ENCODE peak calls at places on chromosomes 12 and 14, in five cellular contexts. One of them, this sample, is unnamed.
A peak's percentile ranks its signal among the peaks of the same experiment; 100 is the strongest.

GRCh38 chr14:26597136-26598080 is at the start of gene NOVA1:
- DNase-seq in CD8-positive, alpha-beta T cell: no peak
- DNase-seq in Karpas-422: no peak
- DNase-seq in GM23248: peak; percentile 77
- DNase-seq in HAP-1: peak; percentile 73
- DNase-seq in this sample: peak; percentile 60

GRCh38 chr12:1920436-1920835 is 2.0 kb upstream of the CACNA2D4 start:
- DNase-seq in Karpas-422: no peak
- DNase-seq in HAP-1: no peak
- DNase-seq in CD8-positive, alpha-beta T cell: no peak
- DNase-seq in GM23248: no peak
- DNase-seq in this sample: no peak

GRCh38 chr12:132925597-132926416 is 30.3 kb downstream of the ZNF605 start:
- DNase-seq in Karpas-422: no peak
- DNase-seq in HAP-1: no peak
- DNase-seq in GM23248: no peak
- DNase-seq in CD8-positive, alpha-beta T cell: no peak
- DNase-seq in this sample: no peak

GRCh38 chr12:6327159-6327558 is 14.7 kb downstream of the TNFRSF1A start:
- DNase-seq in CD8-positive, alpha-beta T cell: no peak
- DNase-seq in HAP-1: no peak
- DNase-seq in GM23248: no peak
- DNase-seq in Karpas-422: no peak
- DNase-seq in this sample: peak; percentile 64

GRCh38 chr12:107761502-107761904 is 566 bp upstream of the PRDM4 start:
- DNase-seq in HAP-1: no peak
- DNase-seq in GM23248: peak; percentile 27
- DNase-seq in CD8-positive, alpha-beta T cell: no peak
- DNase-seq in Karpas-422: peak; percentile 60
- DNase-seq in this sample: no peak

GRCh38 chr14:65239143-65239672 is 136.9 kb upstream of the MAX start:
- DNase-seq in Karpas-422: no peak
- DNase-seq in HAP-1: no peak
- DNase-seq in GM23248: peak; percentile 82
- DNase-seq in CD8-positive, alpha-beta T cell: no peak
- DNase-seq in this sample: no peak

GRCh38 chr12:21971344-21971743 is 30.1 kb upstream of the ABCC9 start:
- DNase-seq in GM23248: no peak
- DNase-seq in Karpas-422: peak; percentile 23
- DNase-seq in HAP-1: no peak
- DNase-seq in CD8-positive, alpha-beta T cell: no peak
- DNase-seq in this sample: no peak

GRCh38 chr12:96078281-96078761 is 42.9 kb upstream of the LTA4H start:
- DNase-seq in GM23248: no peak
- DNase-seq in Karpas-422: no peak
- DNase-seq in CD8-positive, alpha-beta T cell: no peak
- DNase-seq in HAP-1: no peak
- DNase-seq in this sample: peak; percentile 85

GRCh38 chr14:89576960-89577359 is 159.9 kb upstream of the FOXN3 start:
- DNase-seq in Karpas-422: no peak
- DNase-seq in HAP-1: no peak
- DNase-seq in GM23248: no peak
- DNase-seq in CD8-positive, alpha-beta T cell: no peak
- DNase-seq in this sample: no peak

GRCh38 chr12:122856999-122857671 is 21.9 kb downstream of the HIP1R start:
- DNase-seq in GM23248: peak; percentile 45
- DNase-seq in HAP-1: no peak
- DNase-seq in CD8-positive, alpha-beta T cell: no peak
- DNase-seq in Karpas-422: no peak
- DNase-seq in this sample: no peak

GRCh38 chr14:76867536-76868452 is 41.6 kb downstream of the LRRC74A start:
- DNase-seq in HAP-1: no peak
- DNase-seq in GM23248: no peak
- DNase-seq in CD8-positive, alpha-beta T cell: no peak
- DNase-seq in Karpas-422: peak; percentile 63
- DNase-seq in this sample: peak; percentile 75

GRCh38 chr14:75418779-75419768 is 8.7 kb upstream of the JDP2 start:
- DNase-seq in GM23248: no peak
- DNase-seq in Karpas-422: no peak
- DNase-seq in CD8-positive, alpha-beta T cell: no peak
- DNase-seq in HAP-1: peak; percentile 76
- DNase-seq in this sample: no peak

GRCh38 chr12:70609203-70609602 is 28.0 kb downstream of the PTPRB start:
- DNase-seq in HAP-1: no peak
- DNase-seq in CD8-positive, alpha-beta T cell: no peak
- DNase-seq in GM23248: peak; percentile 28
- DNase-seq in Karpas-422: no peak
- DNase-seq in this sample: no peak

GRCh38 chr14:93081875-93082570 is 33.7 kb downstream of the ITPK1 start:
- DNase-seq in GM23248: no peak
- DNase-seq in CD8-positive, alpha-beta T cell: peak; percentile 8
- DNase-seq in Karpas-422: no peak
- DNase-seq in HAP-1: no peak
- DNase-seq in this sample: peak; percentile 31

GRCh38 chr12:106195638-106196037 is 52.2 kb downstream of the CKAP4 start:
- DNase-seq in CD8-positive, alpha-beta T cell: no peak
- DNase-seq in HAP-1: no peak
- DNase-seq in Karpas-422: no peak
- DNase-seq in GM23248: peak; percentile 91
- DNase-seq in this sample: peak; percentile 84

GRCh38 chr12:131350943-131351318 is 360.0 kb upstream of the SFSWAP start:
- DNase-seq in GM23248: no peak
- DNase-seq in CD8-positive, alpha-beta T cell: no peak
- DNase-seq in HAP-1: no peak
- DNase-seq in Karpas-422: no peak
- DNase-seq in this sample: no peak

GRCh38 chr12:93612719-93613228 is 40.3 kb downstream of the SOCS2 start:
- DNase-seq in GM23248: no peak
- DNase-seq in CD8-positive, alpha-beta T cell: no peak
- DNase-seq in Karpas-422: no peak
- DNase-seq in HAP-1: no peak
- DNase-seq in this sample: no peak

GRCh38 chr12:57522887-57523705 is 472 bp downstream of the MBD6 start:
- DNase-seq in GM23248: peak; percentile 70
- DNase-seq in CD8-positive, alpha-beta T cell: peak; percentile 19
- DNase-seq in Karpas-422: peak; percentile 83
- DNase-seq in HAP-1: peak; percentile 80
- DNase-seq in this sample: peak; percentile 70

GRCh38 chr12:57523706-57524614 is 1.3 kb downstream of the MBD6 start:
- DNase-seq in GM23248: no peak
- DNase-seq in CD8-positive, alpha-beta T cell: no peak
- DNase-seq in HAP-1: peak; percentile 30
- DNase-seq in Karpas-422: peak; percentile 56
- DNase-seq in this sample: no peak

GRCh38 chr12:57520008-57520726 is at the start of gene DDIT3:
- DNase-seq in CD8-positive, alpha-beta T cell: peak; percentile 99
- DNase-seq in Karpas-422: peak; percentile 100
- DNase-seq in HAP-1: peak; percentile 99
- DNase-seq in GM23248: peak; percentile 100
- DNase-seq in this sample: peak; percentile 100

GRCh38 chr12:57521475-57522018 is 1.1 kb upstream of the MBD6 start:
- DNase-seq in CD8-positive, alpha-beta T cell: no peak
- DNase-seq in Karpas-422: no peak
- DNase-seq in HAP-1: peak; percentile 72
- DNase-seq in GM23248: peak; percentile 56
- DNase-seq in this sample: peak; percentile 57

DNA sequence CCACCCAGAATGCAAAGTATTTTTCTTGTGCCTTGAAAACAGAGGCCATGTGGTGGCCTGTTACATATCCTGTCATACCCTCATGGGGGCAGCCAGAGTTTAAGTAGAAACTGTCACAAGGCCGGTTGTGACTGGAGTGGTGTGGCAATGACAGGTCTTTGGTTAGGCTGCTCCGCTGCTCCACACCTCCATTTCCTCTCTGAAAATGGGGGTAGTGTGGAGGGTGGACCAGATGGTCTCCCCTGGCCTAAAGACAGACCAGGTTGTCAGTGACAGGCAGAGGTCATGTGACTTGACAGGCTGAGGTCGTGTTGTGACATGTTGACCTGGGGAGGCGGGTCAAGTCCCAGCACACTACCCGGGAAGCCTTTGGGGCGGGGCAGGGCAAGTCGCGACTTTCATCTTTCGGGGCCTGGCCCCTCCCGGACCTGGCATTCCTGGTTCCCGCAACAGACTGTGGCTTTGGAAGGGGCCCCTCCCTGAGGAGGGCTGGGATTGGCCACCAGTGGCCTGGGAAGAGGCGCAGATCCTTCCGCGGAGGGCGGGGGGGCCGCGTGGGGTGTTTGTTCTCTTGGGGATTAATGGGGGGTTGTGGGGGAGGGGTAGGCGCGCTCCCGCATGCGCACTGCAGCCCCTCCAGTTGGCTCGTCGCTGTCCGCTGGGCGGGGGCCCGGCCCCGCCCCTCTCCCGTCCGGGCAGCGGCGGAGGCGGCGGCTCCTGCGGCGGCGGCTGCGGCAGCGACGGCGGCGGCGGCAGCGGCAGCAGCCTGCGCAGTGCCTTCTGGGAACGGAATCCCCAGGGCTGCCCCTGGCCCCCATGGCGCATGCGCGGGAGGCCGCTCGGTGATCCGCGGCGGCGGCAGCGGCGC is at the start of gene MBD6:
- DNase-seq in Karpas-422: peak; percentile 95
- DNase-seq in GM23248: peak; percentile 94
- DNase-seq in HAP-1: peak; percentile 95
- DNase-seq in CD8-positive, alpha-beta T cell: peak; percentile 74
- DNase-seq in this sample: peak; percentile 97
- H3K4me1 ChIP-seq in Karpas-422: peaks cover 53% of the 10 kb centered on the region
- H3K4me1 ChIP-seq in GM23248: peaks cover 40% of the 10 kb centered on the region
- H3K4me1 ChIP-seq in HAP-1: peaks cover 33% of the 10 kb centered on the region
- H3K4me1 ChIP-seq in CD8-positive, alpha-beta T cell: peaks cover 53% of the 10 kb centered on the region
- H3K4me1 ChIP-seq in this sample: peaks cover 12% of the 10 kb centered on the region

GRCh38 chr12:20491290-20491689 is 123.0 kb downstream of the PDE3A start:
- DNase-seq in Karpas-422: no peak
- DNase-seq in HAP-1: no peak
- DNase-seq in CD8-positive, alpha-beta T cell: no peak
- DNase-seq in GM23248: no peak
- DNase-seq in this sample: no peak
- H3K4me1 ChIP-seq in Karpas-422: no peaks in the 10 kb centered on the region
- H3K4me1 ChIP-seq in HAP-1: no peaks in the 10 kb centered on the region
- H3K4me1 ChIP-seq in CD8-positive, alpha-beta T cell: no peaks in the 10 kb centered on the region
- H3K4me1 ChIP-seq in GM23248: peaks cover 72% of the 10 kb centered on the region
- H3K4me1 ChIP-seq in this sample: peaks cover 2% of the 10 kb centered on the region

GRCh38 chr12:128942960-128943477 is 89.7 kb downstream of the GLT1D1 start:
- DNase-seq in HAP-1: no peak
- DNase-seq in Karpas-422: no peak
- DNase-seq in CD8-positive, alpha-beta T cell: no peak
- DNase-seq in GM23248: no peak
- DNase-seq in this sample: no peak

GRCh38 chr12:128940974-128941373 is 87.7 kb downstream of the GLT1D1 start:
- DNase-seq in Karpas-422: no peak
- DNase-seq in HAP-1: no peak
- DNase-seq in CD8-positive, alpha-beta T cell: no peak
- DNase-seq in GM23248: no peak
- DNase-seq in this sample: no peak

GRCh38 chr12:128938886-128939285 is 85.6 kb downstream of the GLT1D1 start:
- DNase-seq in GM23248: no peak
- DNase-seq in HAP-1: no peak
- DNase-seq in Karpas-422: no peak
- DNase-seq in CD8-positive, alpha-beta T cell: no peak
- DNase-seq in this sample: no peak

GRCh38 chr12:128944956-128945355 is 91.7 kb downstream of the GLT1D1 start:
- DNase-seq in CD8-positive, alpha-beta T cell: no peak
- DNase-seq in GM23248: no peak
- DNase-seq in Karpas-422: no peak
- DNase-seq in HAP-1: no peak
- DNase-seq in this sample: no peak

DNA sequence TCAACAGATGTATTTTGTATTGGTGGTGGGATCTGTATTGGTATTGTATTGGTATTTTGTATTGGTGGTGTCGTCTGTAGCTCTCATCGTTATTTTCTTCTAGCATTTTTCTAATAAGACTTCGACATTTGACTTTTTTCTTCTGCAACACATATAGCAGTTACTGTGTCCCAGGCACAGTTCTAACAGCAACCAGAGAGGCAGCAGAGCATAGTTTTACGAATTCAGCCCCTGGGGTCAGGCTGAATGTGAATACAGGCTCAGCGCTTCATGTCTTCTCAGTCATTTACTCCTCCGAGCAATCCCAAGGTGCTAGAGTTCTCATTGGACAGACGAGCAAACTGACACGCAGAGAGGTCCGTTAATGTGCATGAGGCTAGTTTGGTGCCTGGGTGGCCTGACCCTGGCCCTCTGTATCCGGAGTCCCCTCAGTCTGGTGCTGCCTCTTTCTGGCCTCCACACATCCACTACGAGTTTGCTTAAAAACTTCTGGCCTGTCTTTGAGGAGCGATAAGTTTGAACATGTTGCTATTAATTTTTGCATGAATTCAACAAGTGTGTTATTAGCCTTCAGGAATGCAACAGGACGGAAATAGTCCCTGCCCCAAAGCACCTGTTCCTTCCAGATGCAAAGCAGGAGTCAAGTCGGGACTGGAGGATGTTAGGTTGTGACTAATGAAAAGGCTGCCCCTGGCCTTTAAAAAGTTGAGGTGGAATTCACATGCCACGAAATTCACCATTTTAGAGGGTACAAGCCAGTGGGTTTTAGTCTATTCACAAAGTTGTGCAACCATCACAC is 87.0 kb downstream of the GLT1D1 start:
- DNase-seq in HAP-1: no peak
- DNase-seq in Karpas-422: no peak
- DNase-seq in GM23248: no peak
- DNase-seq in CD8-positive, alpha-beta T cell: no peak
- DNase-seq in this sample: no peak
- H3K4me1 ChIP-seq in HAP-1: no peaks in the 10 kb centered on the region
- H3K4me1 ChIP-seq in Karpas-422: no peaks in the 10 kb centered on the region
- H3K4me1 ChIP-seq in GM23248: no peaks in the 10 kb centered on the region
- H3K4me1 ChIP-seq in CD8-positive, alpha-beta T cell: no peaks in the 10 kb centered on the region
- H3K4me1 ChIP-seq in this sample: no peaks in the 10 kb centered on the region

GRCh38 chr12:15629761-15630160 is 159.4 kb downstream of the EPS8 start:
- DNase-seq in Karpas-422: no peak
- DNase-seq in CD8-positive, alpha-beta T cell: no peak
- DNase-seq in GM23248: peak; percentile 62
- DNase-seq in HAP-1: no peak
- DNase-seq in this sample: no peak

GRCh38 chr12:15631007-15631715 is 158.0 kb downstream of the EPS8 start:
- DNase-seq in Karpas-422: no peak
- DNase-seq in CD8-positive, alpha-beta T cell: no peak
- DNase-seq in GM23248: no peak
- DNase-seq in HAP-1: no peak
- DNase-seq in this sample: no peak

GRCh38 chr12:15627995-15628945 is 160.9 kb downstream of the EPS8 start:
- DNase-seq in Karpas-422: no peak
- DNase-seq in HAP-1: no peak
- DNase-seq in GM23248: peak; percentile 63
- DNase-seq in CD8-positive, alpha-beta T cell: no peak
- DNase-seq in this sample: no peak

GRCh38 chr12:15632708-15633107 is 156.5 kb downstream of the EPS8 start:
- DNase-seq in CD8-positive, alpha-beta T cell: no peak
- DNase-seq in Karpas-422: peak; percentile 26
- DNase-seq in GM23248: peak; percentile 57
- DNase-seq in HAP-1: no peak
- DNase-seq in this sample: no peak

GRCh38 chr12:15629108-15629507 is 160.1 kb downstream of the EPS8 start:
- DNase-seq in Karpas-422: peak; percentile 49
- DNase-seq in GM23248: peak; percentile 89
- DNase-seq in HAP-1: no peak
- DNase-seq in CD8-positive, alpha-beta T cell: no peak
- DNase-seq in this sample: peak; percentile 72
- H3K4me1 ChIP-seq in Karpas-422: peaks cover 18% of the 10 kb centered on the region
- H3K4me1 ChIP-seq in GM23248: peaks cover 70% of the 10 kb centered on the region
- H3K4me1 ChIP-seq in HAP-1: peaks cover 9% of the 10 kb centered on the region
- H3K4me1 ChIP-seq in CD8-positive, alpha-beta T cell: no peaks in the 10 kb centered on the region
- H3K4me1 ChIP-seq in this sample: peaks cover 3% of the 10 kb centered on the region

GRCh38 chr14:97707603-97708002 is 910.4 kb downstream of the VRK1 start:
- DNase-seq in CD8-positive, alpha-beta T cell: no peak
- DNase-seq in GM23248: no peak
- DNase-seq in Karpas-422: no peak
- DNase-seq in HAP-1: no peak
- DNase-seq in this sample: no peak
- H3K4me1 ChIP-seq in CD8-positive, alpha-beta T cell: peaks cover 84% of the 10 kb centered on the region
- H3K4me1 ChIP-seq in GM23248: no peaks in the 10 kb centered on the region
- H3K4me1 ChIP-seq in Karpas-422: no peaks in the 10 kb centered on the region
- H3K4me1 ChIP-seq in HAP-1: no peaks in the 10 kb centered on the region
- H3K4me1 ChIP-seq in this sample: no peaks in the 10 kb centered on the region